ENCODE peak calls at places on chromosomes 1 and 21, in seven cellular contexts. V, Y, X, U, G, Q and D are unnamed samples.

GRCh38 chr1:153880962-153881361 is 41.8 kb downstream of the GATAD2B start:
- DNase-seq in V (peak), Y (peak), X (no peak), U (peak), G (peak), Q (no peak), D (peak)

GRCh38 chr1:185998391-185998790 is 264.2 kb downstream of the HMCN1 start:
- DNase-seq in V (no peak), Y (peak), X (no peak), U (no peak), G (no peak), Q (no peak), D (no peak)

GRCh38 chr1:221451741-221452140 is 290.1 kb downstream of the DUSP10 start:
- DNase-seq in V (no peak), Y (no peak), X (no peak), U (no peak), G (no peak), Q (no peak), D (no peak)

GRCh38 chr1:73516458-73516857 is 681.5 kb downstream of the LRRIQ3 start:
- DNase-seq in V (no peak), Y (no peak), X (no peak), U (no peak), G (no peak), Q (peak), D (no peak)

GRCh38 chr1:53377438-53377841 is 49.6 kb upstream of the LRP8 start:
- DNase-seq in V (no peak), Y (no peak), X (no peak), U (no peak), G (no peak), Q (no peak), D (peak)

GRCh38 chr21:8991968-8992621 is 1529.3 kb upstream of the TPTE start:
- DNase-seq in V (no peak), Y (peak), X (no peak), U (no peak), G (no peak), Q (no peak), D (no peak)

GRCh38 chr1:213252026-213252425 is 201.0 kb downstream of the RPS6KC1 start:
- DNase-seq in V (no peak), Y (no peak), X (no peak), U (peak), G (no peak), Q (no peak), D (no peak)

GRCh38 chr1:246159290-246160227 is 347.5 kb downstream of the SMYD3 start:
- DNase-seq in V (peak), Y (no peak), X (no peak), U (no peak), G (no peak), Q (no peak), D (no peak)

GRCh38 chr1:205936846-205937707 is 6.2 kb downstream of the SLC26A9 start:
- DNase-seq in V (peak), Y (no peak), X (no peak), U (peak), G (no peak), Q (no peak), D (no peak)

DNA sequence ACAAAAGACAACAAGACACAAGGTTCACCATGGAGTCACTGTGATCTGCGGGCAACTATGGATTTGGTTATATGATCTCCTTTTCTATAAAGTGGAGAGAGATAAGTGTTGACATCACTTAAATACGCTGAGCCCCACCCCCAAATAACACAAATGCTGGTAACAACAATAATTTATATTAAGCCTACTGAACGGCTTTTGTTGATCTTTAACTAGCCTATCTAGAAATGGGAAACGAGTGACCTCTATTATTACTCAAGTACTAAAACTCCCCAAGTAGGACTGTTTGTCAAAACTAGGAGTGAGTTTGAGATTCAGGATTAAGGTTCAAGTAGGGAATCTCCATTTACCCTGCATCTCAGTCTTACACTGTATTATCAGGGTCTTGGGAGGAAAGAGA is 52.2 kb downstream of the MAP3K7CL start:
- DNase-seq in V (no peak), Y (no peak), X (no peak), U (no peak), G (no peak), Q (no peak), D (no peak)
- H3K4me3 ChIP-seq in V (no peak), Y (no peak), X (no peak), U (no peak), G (no peak), Q (no peak), D (no peak)

DNA sequence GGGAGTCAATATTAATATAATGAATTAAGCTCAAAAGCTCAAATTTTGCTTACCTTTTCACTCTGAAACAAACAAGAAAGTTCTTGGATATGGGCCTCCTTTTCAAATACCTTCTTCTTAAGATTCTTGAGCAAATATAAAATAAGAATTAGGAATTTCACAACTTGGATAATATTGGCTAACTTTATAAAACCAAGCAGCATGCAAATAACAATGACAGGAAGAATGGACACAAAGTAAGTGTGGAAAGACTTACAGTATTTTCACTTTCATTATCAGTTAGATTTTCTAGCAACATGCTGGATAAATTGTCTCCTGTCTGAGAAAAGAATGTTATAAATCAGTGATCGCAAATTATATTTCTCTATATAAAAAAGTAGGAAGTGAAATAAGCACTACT is 13.2 kb downstream of the ODF2L start:
- DNase-seq in V (no peak), Y (no peak), X (no peak), U (peak), G (no peak), Q (no peak), D (no peak)
- H3K4me3 ChIP-seq in V (peak), Y (no peak), X (peak), U (no peak), G (no peak), Q (no peak), D (peak)

DNA sequence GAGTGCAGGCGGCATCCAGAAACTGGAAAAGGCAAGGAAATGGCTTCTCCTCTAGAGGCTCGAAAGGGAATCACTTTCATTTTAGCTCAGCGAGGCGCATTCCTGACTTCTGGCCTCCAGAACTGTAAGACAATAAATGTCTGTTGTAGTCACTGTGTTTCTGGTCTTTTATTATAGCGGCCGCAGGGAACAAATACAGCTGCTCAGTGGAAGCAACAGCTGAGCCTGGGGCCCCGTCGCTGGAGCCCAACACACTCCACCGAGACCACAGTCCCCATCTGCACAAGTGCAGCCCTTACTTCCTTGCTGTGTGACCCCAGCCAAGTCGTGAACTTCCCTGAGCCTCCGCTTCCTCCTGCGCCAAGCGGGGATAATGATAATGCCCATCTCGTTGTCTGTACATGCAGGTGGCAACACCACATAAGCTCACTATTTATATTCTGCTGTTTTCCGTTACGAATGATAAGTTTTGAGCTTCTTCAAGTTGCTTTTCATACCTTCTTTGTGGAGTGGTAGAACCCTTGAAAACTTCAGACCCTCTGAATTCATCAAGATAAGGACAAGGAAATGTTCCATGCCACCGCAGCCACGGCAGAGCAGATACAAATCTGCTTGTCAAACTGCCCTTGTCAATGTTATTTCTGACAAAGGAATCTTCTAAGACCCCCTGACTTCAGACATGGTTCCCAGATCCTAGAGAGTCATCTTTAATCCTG is 3.2 kb upstream of the LAPTM5 start:
- DNase-seq in V (no peak), Y (no peak), X (no peak), U (no peak), G (no peak), Q (peak), D (no peak)
- H3K4me3 ChIP-seq in V (no peak), Y (no peak), X (peak), U (no peak), G (no peak), Q (no peak), D (no peak)

GRCh38 chr1:61952675-61953074 is 210.4 kb downstream of the PATJ start:
- DNase-seq in V (no peak), Y (no peak), X (no peak), U (no peak), G (no peak), Q (no peak), D (no peak)
- H3K4me3 ChIP-seq in V (no peak), Y (no peak), X (no peak), U (no peak), G (no peak), Q (no peak), D (no peak)

GRCh38 chr1:11690132-11690668 is 1.3 kb upstream of the DRAXIN start:
- DNase-seq in V (no peak), Y (no peak), X (no peak), U (no peak), G (no peak), Q (no peak), D (no peak)
- H3K4me3 ChIP-seq in V (no peak), Y (no peak), X (no peak), U (no peak), G (peak), Q (no peak), D (no peak)

GRCh38 chr1:32705516-32705915 is 2.9 kb upstream of the SYNC start:
- DNase-seq in V (no peak), Y (no peak), X (no peak), U (no peak), G (no peak), Q (no peak), D (no peak)

GRCh38 chr1:32701951-32702598 is 495 bp downstream of the SYNC start:
- DNase-seq in V (no peak), Y (no peak), X (no peak), U (peak), G (no peak), Q (no peak), D (peak)

GRCh38 chr1:32703479-32704291 is 1.1 kb upstream of the SYNC start:
- DNase-seq in V (peak), Y (no peak), X (no peak), U (peak), G (peak), Q (no peak), D (peak)

GRCh38 chr1:32701421-32701911 is 1.1 kb downstream of the SYNC start:
- DNase-seq in V (no peak), Y (no peak), X (no peak), U (no peak), G (no peak), Q (no peak), D (peak)

GRCh38 chr1:32702599-32703478 is at the start of gene SYNC:
- DNase-seq in V (no peak), Y (no peak), X (no peak), U (peak), G (peak), Q (no peak), D (peak)
- H3K4me3 ChIP-seq in V (peak), Y (peak), X (no peak), U (peak), G (peak), Q (peak), D (peak)

DNA sequence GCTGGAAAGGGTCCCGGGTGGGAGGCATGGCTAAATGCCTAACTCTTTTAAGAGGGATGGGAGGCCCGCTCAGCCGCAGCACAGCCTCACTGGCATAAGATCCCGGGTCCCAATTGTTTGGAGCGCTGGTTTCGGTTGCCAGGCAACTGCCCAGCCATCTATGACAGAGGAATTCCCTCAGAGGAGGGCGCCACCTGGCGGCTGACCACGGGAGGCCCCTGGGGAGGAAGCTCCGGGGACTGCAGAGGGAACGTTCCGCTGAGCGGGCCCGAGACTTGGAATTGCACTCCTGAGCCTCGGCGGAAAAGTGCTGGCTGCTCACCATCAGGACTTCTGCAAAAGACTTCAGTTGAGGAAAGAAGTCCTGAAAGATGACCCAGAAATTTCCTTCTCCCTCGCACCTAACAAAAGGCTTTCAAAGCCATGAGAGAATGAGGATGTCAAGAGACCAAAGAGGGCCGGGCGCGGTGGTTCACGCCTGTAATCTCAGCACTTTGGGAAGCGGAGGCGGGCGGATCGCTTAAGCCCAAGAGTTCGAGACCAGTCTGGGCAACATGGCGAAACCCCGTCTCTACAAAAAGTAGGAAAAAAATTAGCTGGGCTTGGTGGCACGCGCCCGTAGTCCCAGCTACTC is 1.1 kb upstream of the ELAPOR1 start:
- DNase-seq in V (peak), Y (peak), X (peak), U (peak), G (peak), Q (peak), D (peak)
- H3K4me3 ChIP-seq in V (no peak), Y (peak), X (peak), U (peak), G (peak), Q (peak), D (peak)

GRCh38 chr1:154967331-154967950 is 3.1 kb downstream of the SHC1 start:
- DNase-seq in V (no peak), Y (no peak), X (no peak), U (no peak), G (no peak), Q (no peak), D (no peak)
- H3K4me3 ChIP-seq in V (no peak), Y (no peak), X (no peak), U (no peak), G (peak), Q (no peak), D (no peak)